ENCODE peak calls at places on chromosomes 4 and X, in ten cellular contexts. One of them, this sample, is unnamed.

GRCh38 chrX:153725039-153725831 is 579 bp downstream of the ABCD1 start:
- DNase-seq in activated CD4-positive, alpha-beta T cell treated with anti-CD3 and anti-CD28 coated beads, Interleukin-2, amount 10 ng/mL, durations not matched to agents 7 days and 5 days: peak
- DNase-seq in iPS-NIHi11: peak
- DNase-seq in anterior cingulate cortex: no peak
- DNase-seq in psoas muscle: no peak
- DNase-seq in choroid plexus epithelial cell: no peak
- DNase-seq in mesothelial cell of epicardium: no peak
- DNase-seq in stimulated activated CD4-positive, alpha-beta T cell treated with anti-CD3 and anti-CD28 coated beads, Interleukin-12 subunit alpha, Interleukin-12 subunit beta, amount 100 ng/mL, for 4 hours: no peak
- DNase-seq in A172: no peak
- DNase-seq in stimulated activated CD8-positive, alpha-beta memory T cell treated with anti-CD3 and anti-CD28 coated beads, Interleukin-7, amount 100 ng/mL, for 24 hours: no peak
- DNase-seq in this sample: no peak

GRCh38 chr4:2365054-2365912 is 53.2 kb downstream of the ZFYVE28 start:
- DNase-seq in stimulated activated CD8-positive, alpha-beta memory T cell treated with anti-CD3 and anti-CD28 coated beads, Interleukin-7, amount 100 ng/mL, for 24 hours: no peak
- DNase-seq in A172: no peak
- DNase-seq in activated CD4-positive, alpha-beta T cell treated with anti-CD3 and anti-CD28 coated beads, Interleukin-2, amount 10 ng/mL, durations not matched to agents 7 days and 5 days: no peak
- DNase-seq in choroid plexus epithelial cell: no peak
- DNase-seq in stimulated activated CD4-positive, alpha-beta T cell treated with anti-CD3 and anti-CD28 coated beads, Interleukin-12 subunit alpha, Interleukin-12 subunit beta, amount 100 ng/mL, for 4 hours: no peak
- DNase-seq in iPS-NIHi11: no peak
- DNase-seq in anterior cingulate cortex: no peak
- DNase-seq in mesothelial cell of epicardium: no peak
- DNase-seq in psoas muscle: no peak
- DNase-seq in this sample: no peak

GRCh38 chrX:25600776-25601175 is 537.4 kb upstream of the MAGEB18 start:
- DNase-seq in stimulated activated CD8-positive, alpha-beta memory T cell treated with anti-CD3 and anti-CD28 coated beads, Interleukin-7, amount 100 ng/mL, for 24 hours: no peak
- DNase-seq in psoas muscle: no peak
- DNase-seq in iPS-NIHi11: no peak
- DNase-seq in anterior cingulate cortex: no peak
- DNase-seq in activated CD4-positive, alpha-beta T cell treated with anti-CD3 and anti-CD28 coated beads, Interleukin-2, amount 10 ng/mL, durations not matched to agents 7 days and 5 days: no peak
- DNase-seq in A172: peak
- DNase-seq in choroid plexus epithelial cell: peak
- DNase-seq in stimulated activated CD4-positive, alpha-beta T cell treated with anti-CD3 and anti-CD28 coated beads, Interleukin-12 subunit alpha, Interleukin-12 subunit beta, amount 100 ng/mL, for 4 hours: no peak
- DNase-seq in mesothelial cell of epicardium: no peak
- DNase-seq in this sample: no peak

GRCh38 chr4:2852481-2852881 is 8.8 kb downstream of the ADD1 start:
- DNase-seq in activated CD4-positive, alpha-beta T cell treated with anti-CD3 and anti-CD28 coated beads, Interleukin-2, amount 10 ng/mL, durations not matched to agents 7 days and 5 days: no peak
- DNase-seq in psoas muscle: peak
- DNase-seq in A172: no peak
- DNase-seq in iPS-NIHi11: no peak
- DNase-seq in stimulated activated CD4-positive, alpha-beta T cell treated with anti-CD3 and anti-CD28 coated beads, Interleukin-12 subunit alpha, Interleukin-12 subunit beta, amount 100 ng/mL, for 4 hours: no peak
- DNase-seq in anterior cingulate cortex: no peak
- DNase-seq in mesothelial cell of epicardium: no peak
- DNase-seq in stimulated activated CD8-positive, alpha-beta memory T cell treated with anti-CD3 and anti-CD28 coated beads, Interleukin-7, amount 100 ng/mL, for 24 hours: no peak
- DNase-seq in choroid plexus epithelial cell: no peak
- DNase-seq in this sample: no peak

GRCh38 chr4:137253949-137254348 is 278.3 kb downstream of the PCDH18 start:
- DNase-seq in mesothelial cell of epicardium: no peak
- DNase-seq in psoas muscle: no peak
- DNase-seq in choroid plexus epithelial cell: peak
- DNase-seq in anterior cingulate cortex: no peak
- DNase-seq in stimulated activated CD4-positive, alpha-beta T cell treated with anti-CD3 and anti-CD28 coated beads, Interleukin-12 subunit alpha, Interleukin-12 subunit beta, amount 100 ng/mL, for 4 hours: no peak
- DNase-seq in activated CD4-positive, alpha-beta T cell treated with anti-CD3 and anti-CD28 coated beads, Interleukin-2, amount 10 ng/mL, durations not matched to agents 7 days and 5 days: no peak
- DNase-seq in iPS-NIHi11: no peak
- DNase-seq in A172: peak
- DNase-seq in stimulated activated CD8-positive, alpha-beta memory T cell treated with anti-CD3 and anti-CD28 coated beads, Interleukin-7, amount 100 ng/mL, for 24 hours: no peak
- DNase-seq in this sample: no peak

GRCh38 chr4:15688056-15688455 is 6.4 kb downstream of the FAM200B start:
- DNase-seq in stimulated activated CD4-positive, alpha-beta T cell treated with anti-CD3 and anti-CD28 coated beads, Interleukin-12 subunit alpha, Interleukin-12 subunit beta, amount 100 ng/mL, for 4 hours: no peak
- DNase-seq in activated CD4-positive, alpha-beta T cell treated with anti-CD3 and anti-CD28 coated beads, Interleukin-2, amount 10 ng/mL, durations not matched to agents 7 days and 5 days: no peak
- DNase-seq in choroid plexus epithelial cell: no peak
- DNase-seq in mesothelial cell of epicardium: no peak
- DNase-seq in stimulated activated CD8-positive, alpha-beta memory T cell treated with anti-CD3 and anti-CD28 coated beads, Interleukin-7, amount 100 ng/mL, for 24 hours: no peak
- DNase-seq in psoas muscle: no peak
- DNase-seq in anterior cingulate cortex: no peak
- DNase-seq in A172: no peak
- DNase-seq in iPS-NIHi11: no peak
- DNase-seq in this sample: no peak

GRCh38 chr4:105909699-105910340 is 14.5 kb downstream of the NPNT start:
- DNase-seq in activated CD4-positive, alpha-beta T cell treated with anti-CD3 and anti-CD28 coated beads, Interleukin-2, amount 10 ng/mL, durations not matched to agents 7 days and 5 days: no peak
- DNase-seq in mesothelial cell of epicardium: no peak
- DNase-seq in psoas muscle: no peak
- DNase-seq in stimulated activated CD4-positive, alpha-beta T cell treated with anti-CD3 and anti-CD28 coated beads, Interleukin-12 subunit alpha, Interleukin-12 subunit beta, amount 100 ng/mL, for 4 hours: no peak
- DNase-seq in stimulated activated CD8-positive, alpha-beta memory T cell treated with anti-CD3 and anti-CD28 coated beads, Interleukin-7, amount 100 ng/mL, for 24 hours: no peak
- DNase-seq in iPS-NIHi11: peak
- DNase-seq in anterior cingulate cortex: no peak
- DNase-seq in A172: no peak
- DNase-seq in choroid plexus epithelial cell: no peak
- DNase-seq in this sample: no peak

GRCh38 chrX:65596270-65596669 is 61.7 kb upstream of the LAS1L start:
- DNase-seq in psoas muscle: no peak
- DNase-seq in mesothelial cell of epicardium: no peak
- DNase-seq in stimulated activated CD4-positive, alpha-beta T cell treated with anti-CD3 and anti-CD28 coated beads, Interleukin-12 subunit alpha, Interleukin-12 subunit beta, amount 100 ng/mL, for 4 hours: no peak
- DNase-seq in stimulated activated CD8-positive, alpha-beta memory T cell treated with anti-CD3 and anti-CD28 coated beads, Interleukin-7, amount 100 ng/mL, for 24 hours: no peak
- DNase-seq in choroid plexus epithelial cell: peak
- DNase-seq in activated CD4-positive, alpha-beta T cell treated with anti-CD3 and anti-CD28 coated beads, Interleukin-2, amount 10 ng/mL, durations not matched to agents 7 days and 5 days: peak
- DNase-seq in iPS-NIHi11: no peak
- DNase-seq in A172: peak
- DNase-seq in anterior cingulate cortex: no peak
- DNase-seq in this sample: no peak

GRCh38 chr4:72919937-72920336 is 149.6 kb downstream of the COX18 start:
- DNase-seq in A172: no peak
- DNase-seq in stimulated activated CD4-positive, alpha-beta T cell treated with anti-CD3 and anti-CD28 coated beads, Interleukin-12 subunit alpha, Interleukin-12 subunit beta, amount 100 ng/mL, for 4 hours: no peak
- DNase-seq in stimulated activated CD8-positive, alpha-beta memory T cell treated with anti-CD3 and anti-CD28 coated beads, Interleukin-7, amount 100 ng/mL, for 24 hours: no peak
- DNase-seq in activated CD4-positive, alpha-beta T cell treated with anti-CD3 and anti-CD28 coated beads, Interleukin-2, amount 10 ng/mL, durations not matched to agents 7 days and 5 days: no peak
- DNase-seq in mesothelial cell of epicardium: no peak
- DNase-seq in psoas muscle: no peak
- DNase-seq in iPS-NIHi11: no peak
- DNase-seq in choroid plexus epithelial cell: peak
- DNase-seq in anterior cingulate cortex: no peak
- DNase-seq in this sample: no peak

GRCh38 chrX:123184858-123185251 is 777 bp downstream of the GRIA3 start:
- DNase-seq in mesothelial cell of epicardium: no peak
- DNase-seq in choroid plexus epithelial cell: no peak
- DNase-seq in stimulated activated CD4-positive, alpha-beta T cell treated with anti-CD3 and anti-CD28 coated beads, Interleukin-12 subunit alpha, Interleukin-12 subunit beta, amount 100 ng/mL, for 4 hours: no peak
- DNase-seq in iPS-NIHi11: no peak
- DNase-seq in anterior cingulate cortex: peak
- DNase-seq in A172: no peak
- DNase-seq in stimulated activated CD8-positive, alpha-beta memory T cell treated with anti-CD3 and anti-CD28 coated beads, Interleukin-7, amount 100 ng/mL, for 24 hours: no peak
- DNase-seq in activated CD4-positive, alpha-beta T cell treated with anti-CD3 and anti-CD28 coated beads, Interleukin-2, amount 10 ng/mL, durations not matched to agents 7 days and 5 days: no peak
- DNase-seq in psoas muscle: no peak
- DNase-seq in this sample: peak

GRCh38 chrX:114006664-114007063 is 577.2 kb upstream of the HTR2C start:
- DNase-seq in stimulated activated CD4-positive, alpha-beta T cell treated with anti-CD3 and anti-CD28 coated beads, Interleukin-12 subunit alpha, Interleukin-12 subunit beta, amount 100 ng/mL, for 4 hours: no peak
- DNase-seq in psoas muscle: no peak
- DNase-seq in stimulated activated CD8-positive, alpha-beta memory T cell treated with anti-CD3 and anti-CD28 coated beads, Interleukin-7, amount 100 ng/mL, for 24 hours: no peak
- DNase-seq in iPS-NIHi11: no peak
- DNase-seq in mesothelial cell of epicardium: no peak
- DNase-seq in activated CD4-positive, alpha-beta T cell treated with anti-CD3 and anti-CD28 coated beads, Interleukin-2, amount 10 ng/mL, durations not matched to agents 7 days and 5 days: no peak
- DNase-seq in choroid plexus epithelial cell: no peak
- DNase-seq in anterior cingulate cortex: no peak
- DNase-seq in A172: no peak
- DNase-seq in this sample: no peak

GRCh38 chr4:81351653-81352455 is 119.9 kb downstream of the RASGEF1B start:
- DNase-seq in activated CD4-positive, alpha-beta T cell treated with anti-CD3 and anti-CD28 coated beads, Interleukin-2, amount 10 ng/mL, durations not matched to agents 7 days and 5 days: peak
- DNase-seq in stimulated activated CD4-positive, alpha-beta T cell treated with anti-CD3 and anti-CD28 coated beads, Interleukin-12 subunit alpha, Interleukin-12 subunit beta, amount 100 ng/mL, for 4 hours: peak
- DNase-seq in mesothelial cell of epicardium: peak
- DNase-seq in stimulated activated CD8-positive, alpha-beta memory T cell treated with anti-CD3 and anti-CD28 coated beads, Interleukin-7, amount 100 ng/mL, for 24 hours: peak
- DNase-seq in anterior cingulate cortex: peak
- DNase-seq in psoas muscle: peak
- DNase-seq in A172: peak
- DNase-seq in choroid plexus epithelial cell: peak
- DNase-seq in iPS-NIHi11: peak
- DNase-seq in this sample: no peak

GRCh38 chr4:121375262-121375661 is 5.6 kb downstream of the QRFPR start:
- DNase-seq in stimulated activated CD8-positive, alpha-beta memory T cell treated with anti-CD3 and anti-CD28 coated beads, Interleukin-7, amount 100 ng/mL, for 24 hours: no peak
- DNase-seq in stimulated activated CD4-positive, alpha-beta T cell treated with anti-CD3 and anti-CD28 coated beads, Interleukin-12 subunit alpha, Interleukin-12 subunit beta, amount 100 ng/mL, for 4 hours: no peak
- DNase-seq in choroid plexus epithelial cell: peak
- DNase-seq in A172: peak
- DNase-seq in activated CD4-positive, alpha-beta T cell treated with anti-CD3 and anti-CD28 coated beads, Interleukin-2, amount 10 ng/mL, durations not matched to agents 7 days and 5 days: no peak
- DNase-seq in anterior cingulate cortex: no peak
- DNase-seq in iPS-NIHi11: no peak
- DNase-seq in mesothelial cell of epicardium: no peak
- DNase-seq in psoas muscle: no peak
- DNase-seq in this sample: no peak

GRCh38 chrX:11261260-11261659 is 32.0 kb upstream of the AMELX start:
- DNase-seq in mesothelial cell of epicardium: no peak
- DNase-seq in stimulated activated CD8-positive, alpha-beta memory T cell treated with anti-CD3 and anti-CD28 coated beads, Interleukin-7, amount 100 ng/mL, for 24 hours: no peak
- DNase-seq in iPS-NIHi11: no peak
- DNase-seq in choroid plexus epithelial cell: peak
- DNase-seq in psoas muscle: no peak
- DNase-seq in anterior cingulate cortex: no peak
- DNase-seq in activated CD4-positive, alpha-beta T cell treated with anti-CD3 and anti-CD28 coated beads, Interleukin-2, amount 10 ng/mL, durations not matched to agents 7 days and 5 days: no peak
- DNase-seq in A172: peak
- DNase-seq in stimulated activated CD4-positive, alpha-beta T cell treated with anti-CD3 and anti-CD28 coated beads, Interleukin-12 subunit alpha, Interleukin-12 subunit beta, amount 100 ng/mL, for 4 hours: no peak
- DNase-seq in this sample: no peak

GRCh38 chr4:4714330-4714729 is 145.1 kb upstream of the MSX1 start:
- DNase-seq in mesothelial cell of epicardium: no peak
- DNase-seq in activated CD4-positive, alpha-beta T cell treated with anti-CD3 and anti-CD28 coated beads, Interleukin-2, amount 10 ng/mL, durations not matched to agents 7 days and 5 days: no peak
- DNase-seq in psoas muscle: no peak
- DNase-seq in anterior cingulate cortex: no peak
- DNase-seq in choroid plexus epithelial cell: peak
- DNase-seq in A172: peak
- DNase-seq in stimulated activated CD8-positive, alpha-beta memory T cell treated with anti-CD3 and anti-CD28 coated beads, Interleukin-7, amount 100 ng/mL, for 24 hours: no peak
- DNase-seq in iPS-NIHi11: no peak
- DNase-seq in stimulated activated CD4-positive, alpha-beta T cell treated with anti-CD3 and anti-CD28 coated beads, Interleukin-12 subunit alpha, Interleukin-12 subunit beta, amount 100 ng/mL, for 4 hours: no peak
- DNase-seq in this sample: no peak

GRCh38 chrX:29024813-29025342 is 437.6 kb downstream of the IL1RAPL1 start:
- DNase-seq in A172: no peak
- DNase-seq in anterior cingulate cortex: no peak
- DNase-seq in iPS-NIHi11: no peak
- DNase-seq in stimulated activated CD8-positive, alpha-beta memory T cell treated with anti-CD3 and anti-CD28 coated beads, Interleukin-7, amount 100 ng/mL, for 24 hours: no peak
- DNase-seq in mesothelial cell of epicardium: no peak
- DNase-seq in psoas muscle: no peak
- DNase-seq in stimulated activated CD4-positive, alpha-beta T cell treated with anti-CD3 and anti-CD28 coated beads, Interleukin-12 subunit alpha, Interleukin-12 subunit beta, amount 100 ng/mL, for 4 hours: no peak
- DNase-seq in choroid plexus epithelial cell: peak
- DNase-seq in activated CD4-positive, alpha-beta T cell treated with anti-CD3 and anti-CD28 coated beads, Interleukin-2, amount 10 ng/mL, durations not matched to agents 7 days and 5 days: no peak
- DNase-seq in this sample: no peak

GRCh38 chrX:47283015-47283771 is 50.4 kb downstream of the USP11 start:
- DNase-seq in choroid plexus epithelial cell: peak
- DNase-seq in stimulated activated CD4-positive, alpha-beta T cell treated with anti-CD3 and anti-CD28 coated beads, Interleukin-12 subunit alpha, Interleukin-12 subunit beta, amount 100 ng/mL, for 4 hours: no peak
- DNase-seq in activated CD4-positive, alpha-beta T cell treated with anti-CD3 and anti-CD28 coated beads, Interleukin-2, amount 10 ng/mL, durations not matched to agents 7 days and 5 days: no peak
- DNase-seq in anterior cingulate cortex: peak
- DNase-seq in iPS-NIHi11: no peak
- DNase-seq in mesothelial cell of epicardium: peak
- DNase-seq in A172: no peak
- DNase-seq in stimulated activated CD8-positive, alpha-beta memory T cell treated with anti-CD3 and anti-CD28 coated beads, Interleukin-7, amount 100 ng/mL, for 24 hours: no peak
- DNase-seq in psoas muscle: no peak
- DNase-seq in this sample: no peak

GRCh38 chr4:1082215-1083182 is 30.9 kb downstream of the RNF212 start:
- DNase-seq in stimulated activated CD4-positive, alpha-beta T cell treated with anti-CD3 and anti-CD28 coated beads, Interleukin-12 subunit alpha, Interleukin-12 subunit beta, amount 100 ng/mL, for 4 hours: no peak
- DNase-seq in stimulated activated CD8-positive, alpha-beta memory T cell treated with anti-CD3 and anti-CD28 coated beads, Interleukin-7, amount 100 ng/mL, for 24 hours: no peak
- DNase-seq in psoas muscle: peak
- DNase-seq in mesothelial cell of epicardium: no peak
- DNase-seq in anterior cingulate cortex: no peak
- DNase-seq in A172: peak
- DNase-seq in choroid plexus epithelial cell: peak
- DNase-seq in activated CD4-positive, alpha-beta T cell treated with anti-CD3 and anti-CD28 coated beads, Interleukin-2, amount 10 ng/mL, durations not matched to agents 7 days and 5 days: no peak
- DNase-seq in iPS-NIHi11: peak
- DNase-seq in this sample: no peak

GRCh38 chr4:140875751-140876389 is 119.7 kb upstream of the TBC1D9 start:
- DNase-seq in stimulated activated CD8-positive, alpha-beta memory T cell treated with anti-CD3 and anti-CD28 coated beads, Interleukin-7, amount 100 ng/mL, for 24 hours: no peak
- DNase-seq in psoas muscle: no peak
- DNase-seq in iPS-NIHi11: no peak
- DNase-seq in activated CD4-positive, alpha-beta T cell treated with anti-CD3 and anti-CD28 coated beads, Interleukin-2, amount 10 ng/mL, durations not matched to agents 7 days and 5 days: no peak
- DNase-seq in anterior cingulate cortex: no peak
- DNase-seq in choroid plexus epithelial cell: no peak
- DNase-seq in mesothelial cell of epicardium: no peak
- DNase-seq in A172: no peak
- DNase-seq in stimulated activated CD4-positive, alpha-beta T cell treated with anti-CD3 and anti-CD28 coated beads, Interleukin-12 subunit alpha, Interleukin-12 subunit beta, amount 100 ng/mL, for 4 hours: no peak
- DNase-seq in this sample: no peak

GRCh38 chr4:72977936-72978485 is 91.5 kb downstream of the COX18 start:
- DNase-seq in stimulated activated CD8-positive, alpha-beta memory T cell treated with anti-CD3 and anti-CD28 coated beads, Interleukin-7, amount 100 ng/mL, for 24 hours: no peak
- DNase-seq in mesothelial cell of epicardium: no peak
- DNase-seq in anterior cingulate cortex: no peak
- DNase-seq in activated CD4-positive, alpha-beta T cell treated with anti-CD3 and anti-CD28 coated beads, Interleukin-2, amount 10 ng/mL, durations not matched to agents 7 days and 5 days: no peak
- DNase-seq in stimulated activated CD4-positive, alpha-beta T cell treated with anti-CD3 and anti-CD28 coated beads, Interleukin-12 subunit alpha, Interleukin-12 subunit beta, amount 100 ng/mL, for 4 hours: no peak
- DNase-seq in A172: peak
- DNase-seq in psoas muscle: no peak
- DNase-seq in iPS-NIHi11: no peak
- DNase-seq in choroid plexus epithelial cell: no peak
- DNase-seq in this sample: no peak

GRCh38 chr4:42655921-42656735 is 777 bp downstream of the ATP8A1 start:
- DNase-seq in choroid plexus epithelial cell: peak
- DNase-seq in iPS-NIHi11: peak
- DNase-seq in anterior cingulate cortex: peak
- DNase-seq in stimulated activated CD8-positive, alpha-beta memory T cell treated with anti-CD3 and anti-CD28 coated beads, Interleukin-7, amount 100 ng/mL, for 24 hours: no peak
- DNase-seq in A172: no peak
- DNase-seq in stimulated activated CD4-positive, alpha-beta T cell treated with anti-CD3 and anti-CD28 coated beads, Interleukin-12 subunit alpha, Interleukin-12 subunit beta, amount 100 ng/mL, for 4 hours: peak
- DNase-seq in activated CD4-positive, alpha-beta T cell treated with anti-CD3 and anti-CD28 coated beads, Interleukin-2, amount 10 ng/mL, durations not matched to agents 7 days and 5 days: peak
- DNase-seq in psoas muscle: peak
- DNase-seq in mesothelial cell of epicardium: peak
- DNase-seq in this sample: no peak

GRCh38 chrX:29826651-29827206 is 388.6 kb upstream of the MAGEB2 start:
- DNase-seq in choroid plexus epithelial cell: no peak
- DNase-seq in anterior cingulate cortex: no peak
- DNase-seq in psoas muscle: no peak
- DNase-seq in A172: peak
- DNase-seq in activated CD4-positive, alpha-beta T cell treated with anti-CD3 and anti-CD28 coated beads, Interleukin-2, amount 10 ng/mL, durations not matched to agents 7 days and 5 days: no peak
- DNase-seq in stimulated activated CD8-positive, alpha-beta memory T cell treated with anti-CD3 and anti-CD28 coated beads, Interleukin-7, amount 100 ng/mL, for 24 hours: no peak
- DNase-seq in iPS-NIHi11: no peak
- DNase-seq in mesothelial cell of epicardium: no peak
- DNase-seq in stimulated activated CD4-positive, alpha-beta T cell treated with anti-CD3 and anti-CD28 coated beads, Interleukin-12 subunit alpha, Interleukin-12 subunit beta, amount 100 ng/mL, for 4 hours: no peak
- DNase-seq in this sample: no peak

GRCh38 chr4:83114576-83114975 is at the start of gene PLAC8:
- DNase-seq in stimulated activated CD8-positive, alpha-beta memory T cell treated with anti-CD3 and anti-CD28 coated beads, Interleukin-7, amount 100 ng/mL, for 24 hours: no peak
- DNase-seq in stimulated activated CD4-positive, alpha-beta T cell treated with anti-CD3 and anti-CD28 coated beads, Interleukin-12 subunit alpha, Interleukin-12 subunit beta, amount 100 ng/mL, for 4 hours: no peak
- DNase-seq in choroid plexus epithelial cell: peak
- DNase-seq in activated CD4-positive, alpha-beta T cell treated with anti-CD3 and anti-CD28 coated beads, Interleukin-2, amount 10 ng/mL, durations not matched to agents 7 days and 5 days: peak
- DNase-seq in anterior cingulate cortex: no peak
- DNase-seq in psoas muscle: no peak
- DNase-seq in mesothelial cell of epicardium: no peak
- DNase-seq in iPS-NIHi11: no peak
- DNase-seq in A172: no peak
- DNase-seq in this sample: no peak

GRCh38 chr4:176545886-176546285 is 226.1 kb downstream of the SPCS3 start:
- DNase-seq in A172: peak
- DNase-seq in stimulated activated CD8-positive, alpha-beta memory T cell treated with anti-CD3 and anti-CD28 coated beads, Interleukin-7, amount 100 ng/mL, for 24 hours: no peak
- DNase-seq in mesothelial cell of epicardium: no peak
- DNase-seq in activated CD4-positive, alpha-beta T cell treated with anti-CD3 and anti-CD28 coated beads, Interleukin-2, amount 10 ng/mL, durations not matched to agents 7 days and 5 days: no peak
- DNase-seq in choroid plexus epithelial cell: peak
- DNase-seq in anterior cingulate cortex: no peak
- DNase-seq in psoas muscle: no peak
- DNase-seq in iPS-NIHi11: no peak
- DNase-seq in stimulated activated CD4-positive, alpha-beta T cell treated with anti-CD3 and anti-CD28 coated beads, Interleukin-12 subunit alpha, Interleukin-12 subunit beta, amount 100 ng/mL, for 4 hours: no peak
- DNase-seq in this sample: no peak

GRCh38 chr4:2182981-2183380 is 58.9 kb downstream of the HAUS3 start:
- DNase-seq in activated CD4-positive, alpha-beta T cell treated with anti-CD3 and anti-CD28 coated beads, Interleukin-2, amount 10 ng/mL, durations not matched to agents 7 days and 5 days: no peak
- DNase-seq in choroid plexus epithelial cell: peak
- DNase-seq in A172: no peak
- DNase-seq in stimulated activated CD8-positive, alpha-beta memory T cell treated with anti-CD3 and anti-CD28 coated beads, Interleukin-7, amount 100 ng/mL, for 24 hours: no peak
- DNase-seq in mesothelial cell of epicardium: no peak
- DNase-seq in stimulated activated CD4-positive, alpha-beta T cell treated with anti-CD3 and anti-CD28 coated beads, Interleukin-12 subunit alpha, Interleukin-12 subunit beta, amount 100 ng/mL, for 4 hours: no peak
- DNase-seq in psoas muscle: no peak
- DNase-seq in iPS-NIHi11: no peak
- DNase-seq in anterior cingulate cortex: no peak
- DNase-seq in this sample: no peak

GRCh38 chrX:43003939-43004338 is 226.0 kb upstream of the PPP1R2C start:
- DNase-seq in mesothelial cell of epicardium: no peak
- DNase-seq in choroid plexus epithelial cell: no peak
- DNase-seq in anterior cingulate cortex: no peak
- DNase-seq in activated CD4-positive, alpha-beta T cell treated with anti-CD3 and anti-CD28 coated beads, Interleukin-2, amount 10 ng/mL, durations not matched to agents 7 days and 5 days: no peak
- DNase-seq in psoas muscle: no peak
- DNase-seq in stimulated activated CD4-positive, alpha-beta T cell treated with anti-CD3 and anti-CD28 coated beads, Interleukin-12 subunit alpha, Interleukin-12 subunit beta, amount 100 ng/mL, for 4 hours: no peak
- DNase-seq in iPS-NIHi11: no peak
- DNase-seq in A172: no peak
- DNase-seq in stimulated activated CD8-positive, alpha-beta memory T cell treated with anti-CD3 and anti-CD28 coated beads, Interleukin-7, amount 100 ng/mL, for 24 hours: no peak
- DNase-seq in this sample: no peak

GRCh38 chr4:337143-337931 is at the start of gene ZNF141:
- DNase-seq in stimulated activated CD8-positive, alpha-beta memory T cell treated with anti-CD3 and anti-CD28 coated beads, Interleukin-7, amount 100 ng/mL, for 24 hours: peak
- DNase-seq in A172: no peak
- DNase-seq in choroid plexus epithelial cell: peak
- DNase-seq in anterior cingulate cortex: peak
- DNase-seq in stimulated activated CD4-positive, alpha-beta T cell treated with anti-CD3 and anti-CD28 coated beads, Interleukin-12 subunit alpha, Interleukin-12 subunit beta, amount 100 ng/mL, for 4 hours: peak
- DNase-seq in iPS-NIHi11: peak
- DNase-seq in mesothelial cell of epicardium: peak
- DNase-seq in psoas muscle: peak
- DNase-seq in activated CD4-positive, alpha-beta T cell treated with anti-CD3 and anti-CD28 coated beads, Interleukin-2, amount 10 ng/mL, durations not matched to agents 7 days and 5 days: peak
- DNase-seq in this sample: peak

GRCh38 chr4:129282293-129282692 is 186.3 kb downstream of the C4orf33 start:
- DNase-seq in stimulated activated CD4-positive, alpha-beta T cell treated with anti-CD3 and anti-CD28 coated beads, Interleukin-12 subunit alpha, Interleukin-12 subunit beta, amount 100 ng/mL, for 4 hours: no peak
- DNase-seq in activated CD4-positive, alpha-beta T cell treated with anti-CD3 and anti-CD28 coated beads, Interleukin-2, amount 10 ng/mL, durations not matched to agents 7 days and 5 days: no peak
- DNase-seq in stimulated activated CD8-positive, alpha-beta memory T cell treated with anti-CD3 and anti-CD28 coated beads, Interleukin-7, amount 100 ng/mL, for 24 hours: no peak
- DNase-seq in psoas muscle: no peak
- DNase-seq in A172: no peak
- DNase-seq in choroid plexus epithelial cell: no peak
- DNase-seq in mesothelial cell of epicardium: no peak
- DNase-seq in iPS-NIHi11: no peak
- DNase-seq in anterior cingulate cortex: no peak
- DNase-seq in this sample: no peak

This sample was measured in D721Med.